ENCODE peak calls at places on chromosome 5, in four cellular contexts. One of them, this sample, is unnamed.

GRCh38 chr5:157543825-157544622 is 31.6 kb downstream of the ADAM19 start:
- DNase-seq in lower leg skin: no peak
- DNase-seq in thyroid gland: no peak
- DNase-seq in uterus: peak
- DNase-seq in this sample: no peak

GRCh38 chr5:57267796-57268195 is 93.9 kb downstream of the GPBP1 start:
- DNase-seq in lower leg skin: no peak
- DNase-seq in thyroid gland: no peak
- DNase-seq in uterus: no peak
- DNase-seq in this sample: no peak

GRCh38 chr5:75668988-75669760 is 48.1 kb downstream of the POC5 start:
- DNase-seq in lower leg skin: no peak
- DNase-seq in thyroid gland: peak
- DNase-seq in uterus: peak
- DNase-seq in this sample: no peak

GRCh38 chr5:81779125-81779934 is 28.4 kb upstream of the SSBP2 start:
- DNase-seq in lower leg skin: peak
- DNase-seq in thyroid gland: peak
- DNase-seq in uterus: peak
- DNase-seq in this sample: no peak

GRCh38 chr5:54469655-54470054 is 14.2 kb downstream of the HSPB3 start:
- DNase-seq in lower leg skin: no peak
- DNase-seq in thyroid gland: no peak
- DNase-seq in uterus: no peak
- DNase-seq in this sample: no peak

GRCh38 chr5:43073597-43074546 is 33.8 kb upstream of the ANXA2R start:
- DNase-seq in lower leg skin: no peak
- DNase-seq in thyroid gland: no peak
- DNase-seq in uterus: no peak
- DNase-seq in this sample: no peak

GRCh38 chr5:111699976-111700375 is 57.0 kb downstream of the NREP start:
- DNase-seq in lower leg skin: no peak
- DNase-seq in thyroid gland: no peak
- DNase-seq in uterus: no peak
- DNase-seq in this sample: no peak

GRCh38 chr5:133246376-133247144 is 194.7 kb downstream of the HSPA4 start:
- DNase-seq in lower leg skin: no peak
- DNase-seq in thyroid gland: no peak
- DNase-seq in uterus: no peak
- DNase-seq in this sample: no peak

GRCh38 chr5:77850536-77851228 is 74.5 kb upstream of the TBCA start:
- DNase-seq in lower leg skin: no peak
- DNase-seq in thyroid gland: no peak
- DNase-seq in uterus: no peak
- DNase-seq in this sample: no peak

GRCh38 chr5:87829214-87829551 is 416.5 kb upstream of the CCNH start:
- DNase-seq in lower leg skin: peak
- DNase-seq in thyroid gland: peak
- DNase-seq in uterus: peak
- DNase-seq in this sample: no peak

GRCh38 chr5:132812949-132813598 is at the start of gene SOWAHA:
- DNase-seq in lower leg skin: no peak
- DNase-seq in thyroid gland: peak
- DNase-seq in uterus: no peak
- DNase-seq in this sample: no peak

GRCh38 chr5:174599992-174600391 is 124.4 kb upstream of the MSX2 start:
- DNase-seq in lower leg skin: no peak
- DNase-seq in thyroid gland: no peak
- DNase-seq in uterus: no peak
- DNase-seq in this sample: no peak

GRCh38 chr5:59099270-59099994 is 516.6 kb downstream of the RAB3C start:
- DNase-seq in lower leg skin: no peak
- DNase-seq in thyroid gland: no peak
- DNase-seq in uterus: no peak
- DNase-seq in this sample: no peak

GRCh38 chr5:3709058-3709723 is 113.6 kb downstream of the IRX1 start:
- DNase-seq in lower leg skin: no peak
- DNase-seq in thyroid gland: no peak
- DNase-seq in uterus: no peak
- DNase-seq in this sample: no peak

GRCh38 chr5:137453476-137454080 is 45.5 kb downstream of the SPOCK1 start:
- DNase-seq in lower leg skin: no peak
- DNase-seq in thyroid gland: no peak
- DNase-seq in uterus: no peak
- DNase-seq in this sample: no peak

DNA sequence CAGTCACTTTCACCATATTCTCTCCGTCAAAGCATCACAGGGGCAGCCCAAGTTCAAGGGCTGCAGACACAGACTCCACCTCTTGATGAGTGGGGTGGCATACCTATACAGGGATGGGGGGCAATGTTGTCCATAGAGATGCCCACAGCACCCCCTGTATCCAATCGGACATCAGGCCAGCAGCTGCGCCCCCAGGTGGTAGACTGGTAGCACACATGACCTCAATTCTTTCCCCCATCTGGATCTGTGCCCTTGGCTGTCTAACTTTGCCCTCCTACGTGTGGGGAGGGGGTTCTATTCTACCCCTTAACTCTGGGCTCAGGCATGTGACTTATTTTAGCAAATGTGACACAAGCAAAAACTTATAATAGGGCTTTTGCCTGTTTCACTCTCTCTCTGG is 84.0 kb upstream of the SLC25A48 start:
- DNase-seq in lower leg skin: no peak
- DNase-seq in thyroid gland: no peak
- DNase-seq in uterus: no peak
- DNase-seq in this sample: no peak
- TF ChIP-seq CTCF in lower leg skin: no peak
- TF ChIP-seq CTCF in thyroid gland: no peak
- TF ChIP-seq CTCF in uterus: no peak
- TF ChIP-seq CTCF in this sample: peak

GRCh38 chr5:123720339-123720738 is 208.4 kb downstream of the CSNK1G3 start:
- DNase-seq in lower leg skin: no peak
- DNase-seq in thyroid gland: no peak
- DNase-seq in uterus: no peak
- DNase-seq in this sample: no peak
- TF ChIP-seq CTCF in lower leg skin: no peak
- TF ChIP-seq CTCF in thyroid gland: no peak
- TF ChIP-seq CTCF in uterus: no peak
- TF ChIP-seq CTCF in this sample: no peak

DNA sequence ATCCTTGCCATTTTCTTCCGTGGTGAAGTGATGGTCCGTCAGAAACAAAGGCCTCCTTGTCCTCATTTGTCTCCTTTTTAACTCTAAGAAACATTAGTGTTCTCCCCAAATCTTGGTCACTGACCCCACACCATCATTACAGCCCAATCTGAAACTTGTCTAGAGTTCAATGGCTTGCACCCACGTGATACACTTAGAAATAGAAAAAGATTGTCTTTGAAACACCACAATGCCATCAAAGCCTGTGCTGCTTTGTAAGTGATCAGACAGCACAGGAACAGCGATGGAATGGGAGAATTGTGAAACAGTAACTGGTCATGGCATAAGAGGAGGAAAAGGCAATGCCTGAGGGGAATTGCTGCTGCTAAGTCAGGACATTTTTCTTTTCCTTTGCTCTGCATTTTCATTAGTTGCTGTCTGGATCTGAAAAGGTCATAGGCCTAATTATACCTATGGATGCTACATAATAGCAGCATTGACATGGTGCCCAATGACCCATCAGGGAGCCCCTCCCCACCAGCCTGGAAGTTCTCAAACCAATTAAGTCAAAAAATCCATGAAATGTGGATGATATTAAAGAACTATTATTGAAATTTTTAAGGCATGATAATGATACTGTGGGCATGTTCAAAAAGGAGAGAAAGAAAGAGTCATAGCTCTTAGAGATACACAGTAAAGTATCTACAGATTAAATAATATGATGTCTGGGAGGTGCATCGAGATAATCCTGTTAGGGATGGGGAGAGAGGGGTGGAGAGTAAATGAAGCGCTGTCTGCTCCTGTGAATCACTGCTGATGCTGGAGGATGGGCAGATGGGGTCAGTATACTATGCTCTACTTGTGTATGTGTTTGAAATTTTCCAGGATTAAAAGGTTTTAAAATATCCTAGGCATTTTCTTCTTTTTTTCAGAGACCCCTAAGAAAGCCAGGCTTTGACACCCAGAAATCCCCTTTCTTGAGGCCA is 83.6 kb downstream of the ENC1 start:
- DNase-seq in lower leg skin: no peak
- DNase-seq in thyroid gland: no peak
- DNase-seq in uterus: no peak
- DNase-seq in this sample: no peak
- TF ChIP-seq CTCF in lower leg skin: no peak
- TF ChIP-seq CTCF in thyroid gland: no peak
- TF ChIP-seq CTCF in uterus: no peak
- TF ChIP-seq CTCF in this sample: no peak

DNA sequence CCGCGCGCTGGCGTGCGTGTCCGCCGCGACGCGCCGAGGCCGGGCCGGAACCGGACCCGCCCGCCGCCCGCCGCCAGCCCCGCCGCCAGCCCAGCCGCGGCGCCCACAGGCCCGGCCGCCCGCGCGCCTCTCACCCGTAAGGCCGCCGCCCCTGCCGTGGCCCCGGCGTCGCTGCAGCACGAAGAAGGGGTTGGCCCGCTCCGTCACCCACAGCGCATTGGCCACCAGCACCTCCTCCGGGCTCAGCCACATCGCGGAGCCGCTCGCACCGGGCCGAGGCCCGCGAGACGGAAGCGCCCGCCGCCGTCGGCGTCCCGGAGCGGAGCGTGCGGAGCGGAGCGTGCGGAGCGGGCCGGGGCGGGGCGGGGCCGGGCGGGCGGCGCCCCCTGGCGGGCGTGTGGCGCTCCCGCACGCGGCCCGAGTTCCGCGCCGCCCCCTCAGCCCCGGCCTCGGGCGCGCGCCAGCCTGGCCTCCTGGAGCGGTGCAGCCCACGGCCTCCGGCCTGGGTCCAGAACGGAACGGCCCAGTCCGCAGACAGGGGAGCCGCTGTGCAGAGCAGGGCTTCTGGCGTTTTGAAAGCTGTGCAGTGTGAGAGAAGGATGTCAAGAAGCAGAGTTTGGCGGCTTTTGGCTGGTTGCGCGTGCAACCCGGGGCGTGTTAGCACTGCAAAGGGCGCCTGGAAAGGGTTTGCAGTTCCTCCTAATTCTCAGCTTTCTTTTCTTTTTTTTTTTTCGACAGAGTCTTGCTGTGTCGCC is at the start of gene TBC1D9B:
- DNase-seq in lower leg skin: peak
- DNase-seq in thyroid gland: peak
- DNase-seq in uterus: peak
- DNase-seq in this sample: peak
- TF ChIP-seq CTCF in lower leg skin: no peak
- TF ChIP-seq CTCF in thyroid gland: peak
- TF ChIP-seq CTCF in uterus: peak
- TF ChIP-seq CTCF in this sample: peak

GRCh38 chr5:40680741-40681350 is 1.1 kb downstream of the PTGER4 start:
- DNase-seq in lower leg skin: no peak
- DNase-seq in thyroid gland: no peak
- DNase-seq in uterus: peak
- DNase-seq in this sample: peak
- TF ChIP-seq CTCF in lower leg skin: no peak
- TF ChIP-seq CTCF in thyroid gland: no peak
- TF ChIP-seq CTCF in uterus: no peak
- TF ChIP-seq CTCF in this sample: peak

DNA sequence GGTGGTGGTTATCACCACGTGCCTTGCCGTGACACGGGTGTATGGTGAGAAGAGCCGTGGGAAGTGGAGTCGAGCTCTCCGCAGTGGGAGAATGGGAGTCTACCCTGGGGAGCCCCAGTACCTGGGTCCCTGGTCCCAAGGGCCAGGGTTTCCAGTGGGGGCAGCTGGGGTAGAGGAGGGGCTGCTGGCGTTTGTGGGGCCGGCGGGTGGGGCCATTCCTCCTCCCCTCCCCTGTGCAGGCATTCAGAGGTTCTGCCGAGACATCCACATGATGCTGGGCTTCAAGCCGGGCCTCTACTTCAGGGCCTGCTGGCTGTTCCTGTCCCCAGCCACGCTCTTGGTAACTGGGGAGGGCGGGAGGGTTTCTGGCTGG is 14.7 kb downstream of the SLC6A7 start:
- DNase-seq in lower leg skin: no peak
- DNase-seq in thyroid gland: no peak
- DNase-seq in uterus: no peak
- DNase-seq in this sample: no peak
- TF ChIP-seq CTCF in lower leg skin: no peak
- TF ChIP-seq CTCF in thyroid gland: no peak
- TF ChIP-seq CTCF in uterus: no peak
- TF ChIP-seq CTCF in this sample: no peak

DNA sequence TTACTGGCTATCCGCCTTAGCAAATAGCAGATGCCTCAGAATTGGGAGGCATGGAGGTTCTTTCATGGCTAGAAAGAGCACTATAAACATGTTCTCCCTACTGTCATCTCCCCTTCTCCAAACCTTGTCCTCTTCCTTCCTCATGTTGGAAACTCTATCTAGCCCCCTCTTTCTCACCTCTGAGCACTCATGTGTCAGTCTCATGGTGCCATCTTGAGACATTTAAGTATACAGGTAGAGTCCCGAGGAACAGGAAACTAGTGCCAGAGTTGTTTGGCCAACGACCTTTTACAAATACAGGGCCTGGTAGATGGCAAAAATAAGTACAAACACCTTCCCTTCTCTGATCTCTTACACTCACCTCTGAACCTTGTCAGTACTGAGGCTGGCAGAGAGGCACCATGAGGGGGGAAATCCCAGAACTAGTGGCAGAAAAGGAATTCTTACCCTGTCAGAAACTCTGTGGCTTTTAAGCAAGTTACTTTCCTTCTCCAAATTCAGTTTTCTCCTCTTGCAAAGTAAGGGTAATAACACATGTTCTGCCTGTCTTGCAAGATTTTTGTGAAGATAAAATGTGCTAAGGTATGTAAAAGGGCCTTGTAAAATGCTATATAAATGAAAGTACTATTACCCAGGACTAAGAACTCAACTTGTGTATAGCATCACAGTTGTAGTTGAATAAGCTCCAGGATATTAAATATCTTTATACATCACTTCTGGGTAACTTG is 94.1 kb upstream of the SNX2 start:
- DNase-seq in lower leg skin: no peak
- DNase-seq in thyroid gland: no peak
- DNase-seq in uterus: no peak
- DNase-seq in this sample: no peak
- TF ChIP-seq CTCF in lower leg skin: no peak
- TF ChIP-seq CTCF in thyroid gland: no peak
- TF ChIP-seq CTCF in uterus: no peak
- TF ChIP-seq CTCF in this sample: no peak

DNA sequence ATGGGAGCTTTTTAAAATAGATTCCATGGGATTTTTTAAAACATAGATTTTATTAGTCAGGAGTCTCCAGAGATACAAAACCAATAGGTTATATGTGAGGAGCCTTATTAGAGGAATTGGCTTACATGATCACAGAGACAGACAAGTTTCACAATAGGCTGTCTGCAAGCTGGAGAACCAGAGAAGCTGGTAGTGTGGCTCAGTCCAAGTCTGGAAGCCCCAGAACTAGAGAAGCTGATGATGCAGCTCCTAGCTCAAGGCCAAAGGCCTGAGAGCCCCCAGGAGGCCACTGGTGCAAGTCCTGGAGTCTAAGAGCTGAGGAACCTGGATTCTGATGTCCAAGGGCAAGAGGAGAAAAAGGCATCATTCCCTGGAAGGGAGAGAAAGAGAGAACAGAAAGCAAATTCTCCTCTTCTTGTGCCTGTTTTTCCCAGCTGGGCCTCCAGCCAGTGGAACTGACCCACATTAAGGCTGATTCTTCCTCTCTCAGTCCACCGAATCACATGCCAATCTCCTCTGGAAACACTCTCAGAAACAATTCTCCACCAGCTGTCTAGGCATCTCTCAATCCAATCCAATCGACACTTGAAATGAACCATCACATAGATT is 59.3 kb downstream of the AHRR start:
- DNase-seq in lower leg skin: peak
- DNase-seq in thyroid gland: no peak
- DNase-seq in uterus: no peak
- DNase-seq in this sample: no peak
- TF ChIP-seq CTCF in lower leg skin: no peak
- TF ChIP-seq CTCF in thyroid gland: no peak
- TF ChIP-seq CTCF in uterus: no peak
- TF ChIP-seq CTCF in this sample: no peak